ENCODE peak calls at places on chromosomes 2 and 18, in seven cellular contexts. One of them, this sample, is unnamed.
A peak's percentile ranks its signal among the peaks of the same experiment; 100 is the strongest.

GRCh38 chr18:59123588-59124369 is 15.9 kb upstream of the SEC11C start:
- DNase-seq in GM12878: no peak
- DNase-seq in prostate gland: no peak
- DNase-seq in SK-N-SH: no peak
- DNase-seq in stomach: no peak
- DNase-seq in K562: no peak
- DNase-seq in HCT116: no peak
- DNase-seq in this sample: no peak

GRCh38 chr2:109083771-109084170 is 45.2 kb upstream of the SH3RF3 start:
- DNase-seq in stomach: no peak
- DNase-seq in SK-N-SH: no peak
- DNase-seq in HCT116: no peak
- DNase-seq in K562: no peak
- DNase-seq in GM12878: no peak
- DNase-seq in prostate gland: no peak
- DNase-seq in this sample: no peak

GRCh38 chr2:15752552-15753232 is 161.0 kb downstream of the DDX1 start:
- DNase-seq in HCT116: no peak
- DNase-seq in GM12878: no peak
- DNase-seq in stomach: no peak
- DNase-seq in SK-N-SH: no peak
- DNase-seq in prostate gland: no peak
- DNase-seq in K562: no peak
- DNase-seq in this sample: no peak

GRCh38 chr18:54843302-54843701 is 15.0 kb downstream of the RAB27B start:
- DNase-seq in stomach: no peak
- DNase-seq in GM12878: no peak
- DNase-seq in SK-N-SH: no peak
- DNase-seq in prostate gland: no peak
- DNase-seq in K562: no peak
- DNase-seq in HCT116: no peak
- DNase-seq in this sample: no peak

GRCh38 chr2:207408086-207408794 is 121.5 kb upstream of the CREB1 start:
- DNase-seq in GM12878: peak; percentile 68
- DNase-seq in prostate gland: peak; percentile 88
- DNase-seq in SK-N-SH: no peak
- DNase-seq in HCT116: no peak
- DNase-seq in stomach: peak; percentile 72
- DNase-seq in K562: no peak
- DNase-seq in this sample: no peak

GRCh38 chr18:32420084-32420483 is 50.6 kb downstream of the GAREM1 start:
- DNase-seq in SK-N-SH: no peak
- DNase-seq in GM12878: no peak
- DNase-seq in stomach: no peak
- DNase-seq in K562: no peak
- DNase-seq in prostate gland: no peak
- DNase-seq in HCT116: no peak
- DNase-seq in this sample: no peak

GRCh38 chr2:108621689-108622681 is 87.7 kb downstream of the LIMS1 start:
- DNase-seq in prostate gland: no peak
- DNase-seq in HCT116: no peak
- DNase-seq in SK-N-SH: no peak
- DNase-seq in GM12878: no peak
- DNase-seq in K562: no peak
- DNase-seq in stomach: no peak
- DNase-seq in this sample: no peak

GRCh38 chr2:149205143-149205542 is 125.2 kb upstream of the LYPD6 start:
- DNase-seq in K562: no peak
- DNase-seq in GM12878: no peak
- DNase-seq in HCT116: no peak
- DNase-seq in stomach: no peak
- DNase-seq in SK-N-SH: peak; percentile 11
- DNase-seq in prostate gland: no peak
- DNase-seq in this sample: no peak

GRCh38 chr18:70373062-70373519 is 84.2 kb downstream of the SOCS6 start:
- DNase-seq in SK-N-SH: no peak
- DNase-seq in K562: no peak
- DNase-seq in prostate gland: no peak
- DNase-seq in GM12878: no peak
- DNase-seq in HCT116: peak; percentile 97
- DNase-seq in stomach: no peak
- DNase-seq in this sample: no peak

GRCh38 chr2:183253441-183254130 is 129.3 kb downstream of the NUP35 start:
- DNase-seq in HCT116: no peak
- DNase-seq in K562: no peak
- DNase-seq in prostate gland: no peak
- DNase-seq in GM12878: no peak
- DNase-seq in SK-N-SH: peak; percentile 17
- DNase-seq in stomach: no peak
- DNase-seq in this sample: no peak

GRCh38 chr18:23982154-23983071 is 32.1 kb upstream of the TTC39C start:
- DNase-seq in HCT116: no peak
- DNase-seq in K562: no peak
- DNase-seq in GM12878: no peak
- DNase-seq in SK-N-SH: peak; percentile 48
- DNase-seq in prostate gland: no peak
- DNase-seq in stomach: no peak
- DNase-seq in this sample: no peak

GRCh38 chr2:97988722-97989121 is 7.0 kb downstream of the TMEM131 start:
- DNase-seq in K562: no peak
- DNase-seq in prostate gland: no peak
- DNase-seq in GM12878: no peak
- DNase-seq in stomach: no peak
- DNase-seq in SK-N-SH: no peak
- DNase-seq in HCT116: no peak
- DNase-seq in this sample: no peak

GRCh38 chr18:58788470-58788869 is 76.2 kb upstream of the ZNF532 start:
- DNase-seq in stomach: no peak
- DNase-seq in K562: no peak
- DNase-seq in HCT116: no peak
- DNase-seq in SK-N-SH: no peak
- DNase-seq in GM12878: no peak
- DNase-seq in prostate gland: no peak
- DNase-seq in this sample: no peak

GRCh38 chr2:28036307-28036706 is 145.8 kb downstream of the BABAM2 start:
- DNase-seq in prostate gland: no peak
- DNase-seq in SK-N-SH: no peak
- DNase-seq in stomach: no peak
- DNase-seq in GM12878: no peak
- DNase-seq in HCT116: no peak
- DNase-seq in K562: no peak
- DNase-seq in this sample: no peak

GRCh38 chr18:78565240-78565639 is 414.4 kb upstream of the SALL3 start:
- DNase-seq in prostate gland: no peak
- DNase-seq in GM12878: no peak
- DNase-seq in SK-N-SH: no peak
- DNase-seq in K562: no peak
- DNase-seq in stomach: no peak
- DNase-seq in HCT116: no peak
- DNase-seq in this sample: no peak

DNA sequence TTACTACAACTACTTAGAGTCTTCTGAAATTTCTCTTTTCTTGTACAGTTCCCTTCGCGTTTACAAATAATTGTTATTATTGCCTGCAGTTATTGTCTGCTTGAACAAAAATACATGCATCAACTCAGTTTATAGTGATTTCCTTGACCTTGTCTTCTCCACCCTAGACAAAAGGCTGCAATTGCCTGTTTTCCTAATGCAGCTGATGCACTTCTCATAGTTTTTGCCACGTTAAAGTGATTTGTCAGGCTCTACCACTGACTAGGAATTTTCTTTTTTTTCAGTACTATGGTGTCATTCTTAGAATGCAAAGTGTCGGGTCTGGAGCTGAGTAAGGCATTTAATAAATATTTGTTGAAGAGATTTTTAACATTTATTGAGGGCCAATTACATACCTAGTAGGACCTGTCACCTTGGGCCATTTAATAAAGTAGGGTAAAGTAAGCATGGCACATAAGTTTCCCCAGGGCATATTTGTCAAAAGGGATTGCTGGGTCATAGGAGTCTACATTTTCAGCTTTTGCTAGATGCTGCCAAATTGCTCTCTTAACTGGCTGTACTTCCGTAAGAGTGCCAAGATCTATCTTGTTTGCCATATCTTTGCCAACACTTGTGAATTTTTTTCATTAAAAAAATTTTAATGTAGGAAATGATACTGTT is 24.1 kb downstream of the ACSL3 start:
- DNase-seq in HCT116: no peak
- DNase-seq in K562: no peak
- DNase-seq in GM12878: no peak
- DNase-seq in prostate gland: no peak
- DNase-seq in SK-N-SH: no peak
- DNase-seq in stomach: no peak
- DNase-seq in this sample: no peak
- TF ChIP-seq POLR2AphosphoS5 in HCT116: no peak
- TF ChIP-seq POLR2AphosphoS5 in K562: no peak
- TF ChIP-seq POLR2AphosphoS5 in GM12878: no peak
- TF ChIP-seq POLR2AphosphoS5 in prostate gland: peak; percentile 9
- TF ChIP-seq POLR2AphosphoS5 in SK-N-SH: no peak
- TF ChIP-seq POLR2AphosphoS5 in stomach: no peak
- TF ChIP-seq POLR2AphosphoS5 in this sample: no peak

DNA sequence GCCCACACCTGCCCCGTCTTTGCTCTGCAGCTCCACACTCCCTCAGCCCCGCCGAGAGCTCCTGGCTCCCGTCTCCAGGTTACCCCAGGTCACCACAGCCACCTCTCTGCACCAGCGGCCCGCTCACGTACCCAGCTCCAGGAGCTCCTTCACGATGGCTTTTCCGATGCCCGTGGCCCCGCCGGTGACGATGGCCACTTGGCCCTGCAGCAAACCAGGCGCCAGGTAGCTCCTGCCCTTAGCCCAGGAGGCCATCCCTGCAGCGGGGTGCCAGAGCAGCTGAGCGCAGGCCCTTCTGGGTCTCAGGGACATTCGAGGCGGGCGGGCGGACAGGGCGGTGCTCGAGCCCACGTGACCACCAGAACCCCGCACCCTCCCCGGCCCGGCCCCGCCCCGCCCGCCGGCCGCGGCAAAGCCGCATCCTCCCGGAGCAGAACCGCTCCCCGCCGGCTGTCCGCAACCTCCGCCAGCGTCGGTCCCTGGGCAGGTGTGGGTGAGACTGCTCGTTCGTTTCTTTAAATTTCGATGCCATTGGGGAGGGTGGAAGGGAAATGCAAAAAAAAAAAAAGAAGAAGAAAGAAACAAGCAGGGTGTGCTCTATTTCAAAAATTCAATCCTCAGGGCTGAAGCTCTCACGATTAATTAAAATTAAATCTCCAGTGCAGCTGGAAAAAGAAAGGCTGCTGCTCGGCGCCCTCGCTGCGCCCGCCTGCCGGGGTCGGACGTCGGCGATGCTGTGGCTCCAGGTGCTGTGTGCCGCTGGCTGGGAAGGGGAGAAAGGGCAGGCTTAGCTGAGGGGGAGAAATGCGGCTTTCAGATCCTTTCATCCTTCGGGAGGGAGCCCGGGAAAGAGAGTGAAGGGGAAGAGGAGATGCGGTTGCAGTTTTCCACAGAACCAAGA is at the start of the genes PECR and TMEM169:
- DNase-seq in GM12878: no peak
- DNase-seq in prostate gland: peak; percentile 78
- DNase-seq in SK-N-SH: peak; percentile 97
- DNase-seq in HCT116: peak; percentile 23
- DNase-seq in K562: peak; percentile 87
- DNase-seq in stomach: peak; percentile 80
- DNase-seq in this sample: peak; percentile 91
- TF ChIP-seq POLR2AphosphoS5 in GM12878: no peak
- TF ChIP-seq POLR2AphosphoS5 in prostate gland: peak; percentile 8
- TF ChIP-seq POLR2AphosphoS5 in SK-N-SH: peak; percentile 78
- TF ChIP-seq POLR2AphosphoS5 in HCT116: peak; percentile 92
- TF ChIP-seq POLR2AphosphoS5 in K562: no peak
- TF ChIP-seq POLR2AphosphoS5 in stomach: peak; percentile 30
- TF ChIP-seq POLR2AphosphoS5 in this sample: peak; percentile 45

DNA sequence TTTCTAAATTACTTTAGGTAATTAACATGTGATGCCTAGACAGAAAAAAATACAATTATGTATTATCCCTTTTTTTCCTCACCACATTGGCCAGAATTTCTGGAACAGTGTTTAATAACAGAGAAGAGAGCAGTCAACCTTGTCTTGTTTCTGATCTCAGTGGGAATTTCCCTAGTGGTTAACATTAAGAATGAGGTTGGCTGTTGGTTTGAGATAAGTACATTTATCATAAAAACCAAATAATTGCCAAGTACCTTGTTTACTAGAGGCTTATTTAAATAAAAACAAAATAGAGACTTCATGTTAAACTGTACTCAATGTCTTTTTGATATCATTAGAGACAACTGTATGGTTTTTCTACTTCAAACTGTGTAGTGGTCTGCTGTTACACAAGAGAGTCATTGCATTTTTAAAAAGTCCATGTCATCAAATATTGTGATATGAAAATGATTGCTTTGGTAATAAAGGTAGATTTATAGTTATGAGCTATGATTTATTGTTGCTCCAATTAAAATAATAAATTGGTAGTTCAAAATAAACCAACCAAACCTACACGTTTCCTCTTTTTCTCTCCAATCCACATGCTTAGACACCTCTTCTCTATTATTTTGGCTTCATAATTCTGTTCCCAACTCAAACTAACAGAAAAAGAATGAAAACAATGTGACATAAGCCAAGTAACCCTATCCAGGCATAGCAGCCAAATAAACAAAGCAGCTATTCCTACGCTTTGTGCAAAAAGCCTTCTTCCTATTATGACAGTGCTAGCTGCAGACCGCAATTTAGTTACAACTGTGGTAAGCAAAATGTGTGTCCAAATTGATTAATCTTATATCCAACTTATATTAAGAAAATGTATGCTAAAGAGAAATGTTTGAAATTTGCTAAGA is 20.9 kb upstream of the TANK start:
- DNase-seq in HCT116: no peak
- DNase-seq in K562: no peak
- DNase-seq in prostate gland: no peak
- DNase-seq in GM12878: no peak
- DNase-seq in SK-N-SH: no peak
- DNase-seq in stomach: no peak
- DNase-seq in this sample: no peak
- TF ChIP-seq POLR2AphosphoS5 in HCT116: no peak
- TF ChIP-seq POLR2AphosphoS5 in K562: no peak
- TF ChIP-seq POLR2AphosphoS5 in prostate gland: no peak
- TF ChIP-seq POLR2AphosphoS5 in GM12878: peak; percentile 38
- TF ChIP-seq POLR2AphosphoS5 in SK-N-SH: no peak
- TF ChIP-seq POLR2AphosphoS5 in stomach: no peak
- TF ChIP-seq POLR2AphosphoS5 in this sample: no peak

DNA sequence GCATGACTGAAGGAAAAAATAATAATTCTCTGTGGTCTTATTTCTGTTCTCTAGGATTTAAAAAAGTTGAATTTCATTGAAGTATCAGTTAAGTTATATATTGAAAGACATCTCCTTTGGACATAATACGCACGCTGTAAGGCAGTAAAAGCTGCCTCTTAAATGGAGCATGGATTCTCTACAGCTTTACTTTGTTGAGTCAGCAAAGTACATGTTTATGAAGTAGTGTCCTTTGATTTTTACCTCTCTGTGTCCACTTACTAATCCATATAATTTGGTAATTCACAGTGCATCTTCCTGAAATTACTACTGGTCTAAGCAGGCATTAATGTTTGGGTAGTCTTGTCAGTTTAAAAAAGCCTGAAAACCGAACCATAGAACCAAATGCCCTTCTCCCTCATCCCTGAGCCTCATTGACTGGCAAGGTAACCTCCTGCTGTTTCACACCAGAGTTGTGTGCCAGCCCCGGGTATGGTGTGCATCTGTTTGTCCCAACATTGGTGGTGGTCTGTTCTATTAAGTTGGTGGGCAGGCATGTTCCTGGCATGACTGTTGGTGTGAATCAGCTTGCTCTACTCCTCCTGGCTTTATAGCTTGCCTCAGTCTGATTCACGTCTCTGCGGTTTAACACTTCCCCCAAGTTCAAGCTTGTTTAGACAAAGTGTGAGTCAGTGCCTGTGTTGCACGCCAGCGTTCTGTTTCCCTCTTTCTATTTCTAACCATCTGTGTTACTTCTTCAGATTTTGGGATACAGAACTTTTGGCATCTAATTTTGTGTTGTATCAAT is 71.0 kb upstream of the ITM2C start:
- DNase-seq in GM12878: no peak
- DNase-seq in HCT116: peak; percentile 95
- DNase-seq in K562: no peak
- DNase-seq in SK-N-SH: no peak
- DNase-seq in stomach: peak; percentile 70
- DNase-seq in prostate gland: peak; percentile 82
- DNase-seq in this sample: no peak
- TF ChIP-seq POLR2AphosphoS5 in GM12878: no peak
- TF ChIP-seq POLR2AphosphoS5 in HCT116: peak; percentile 72
- TF ChIP-seq POLR2AphosphoS5 in K562: no peak
- TF ChIP-seq POLR2AphosphoS5 in SK-N-SH: peak; percentile 67
- TF ChIP-seq POLR2AphosphoS5 in stomach: peak; percentile 88
- TF ChIP-seq POLR2AphosphoS5 in prostate gland: peak; percentile 90
- TF ChIP-seq POLR2AphosphoS5 in this sample: no peak

This sample was measured in GM12892.